ENCODE peak calls at places on chromosomes 5 and 9, in ten cellular contexts. J is PC-3; Z is naive thymus-derived CD4-positive, alpha-beta T cell; B is effector memory CD4-positive, alpha-beta T cell; F is lower lobe of right lung; C is GM23248; V is IMR-90; P is endothelial cell of umbilical vein; A is HCT116; I is cardiac muscle cell. Y is an unnamed sample.
A peak's percentile ranks its signal among the peaks of the same experiment; 100 is the strongest.

GRCh38 chr9:70131296-70131695 is 87.6 kb downstream of the MAMDC2 start:
- DNase-seq in J (no peak), Z (no peak), B (no peak), F (no peak), C (no peak), V (no peak), P (no peak), A (no peak), I (no peak), Y (no peak)

GRCh38 chr5:9462109-9462508 is 83.8 kb downstream of the SEMA5A start:
- DNase-seq in J (no peak), Z (no peak), B (no peak), F (no peak), C (no peak), V (no peak), P (no peak), A (no peak), I (no peak), Y (no peak)

GRCh38 chr5:135471726-135472125 is 19.6 kb upstream of the TIFAB start:
- DNase-seq in J (no peak), Z (no peak), B (no peak), F (no peak), C (no peak), V (no peak), P (no peak), A (no peak), I (no peak), Y (no peak)

GRCh38 chr9:11871832-11872231 is 821.4 kb upstream of the TYRP1 start:
- DNase-seq in J (no peak), Z (no peak), B (no peak), F (no peak), C (no peak), V (no peak), P (no peak), A (no peak), I (no peak), Y (no peak)

GRCh38 chr5:82911902-82912301 is 165.3 kb downstream of the TMEM167A start:
- DNase-seq in J (no peak), Z (no peak), B (no peak), F (no peak), C (peak; percentile 1), V (no peak), P (no peak), A (no peak), I (no peak), Y (no peak)

GRCh38 chr5:158492850-158493249 is 606.9 kb downstream of the EBF1 start:
- DNase-seq in J (no peak), Z (no peak), B (no peak), F (no peak), C (peak; percentile 72), V (no peak), P (no peak), A (no peak), I (peak; percentile 11), Y (no peak)

GRCh38 chr5:91103353-91104061 is 279.6 kb downstream of the ARRDC3 start:
- DNase-seq in J (no peak), Z (no peak), B (no peak), F (no peak), C (peak; percentile 84), V (peak; percentile 26), P (no peak), A (no peak), I (peak; percentile 69), Y (no peak)

GRCh38 chr5:177447066-177447610 is 524 bp downstream of the PRR7 start:
- DNase-seq in J (peak; percentile 60), Z (peak; percentile 81), B (peak; percentile 75), F (peak; percentile 67), C (peak; percentile 76), V (peak; percentile 25), P (no peak), A (no peak), I (peak; percentile 49), Y (peak; percentile 64)

GRCh38 chr5:126526493-126526892 is 68.5 kb downstream of the ALDH7A1 start:
- DNase-seq in J (no peak), Z (no peak), B (no peak), F (no peak), C (no peak), V (no peak), P (no peak), A (no peak), I (no peak), Y (no peak)

GRCh38 chr5:89418821-89419085 is 535.8 kb upstream of the MEF2C start:
- DNase-seq in J (no peak), Z (no peak), B (no peak), F (peak; percentile 14), C (no peak), V (no peak), P (no peak), A (no peak), I (no peak), Y (no peak)

GRCh38 chr9:124013263-124014211 is 2.0 kb downstream of the LHX2 start:
- DNase-seq in J (no peak), Z (no peak), B (no peak), F (no peak), C (no peak), V (no peak), P (no peak), A (no peak), I (no peak), Y (no peak)

GRCh38 chr5:116229131-116229530 is 144.3 kb downstream of the COMMD10 start:
- DNase-seq in J (no peak), Z (no peak), B (no peak), F (no peak), C (no peak), V (no peak), P (no peak), A (no peak), I (no peak), Y (no peak)

GRCh38 chr9:109254317-109254716 is 66.5 kb downstream of the EPB41L4B start:
- DNase-seq in J (peak; percentile 50), Z (no peak), B (no peak), F (no peak), C (peak; percentile 82), V (peak; percentile 86), P (no peak), A (no peak), I (peak; percentile 78), Y (no peak)

GRCh38 chr9:97645720-97646119 is 12.1 kb downstream of the NCBP1 start:
- DNase-seq in J (no peak), Z (no peak), B (no peak), F (no peak), C (no peak), V (no peak), P (no peak), A (no peak), I (no peak), Y (no peak)

GRCh38 chr9:97647996-97648395 is 14.4 kb downstream of the NCBP1 start:
- DNase-seq in J (no peak), Z (no peak), B (no peak), F (no peak), C (no peak), V (no peak), P (no peak), A (no peak), I (no peak), Y (no peak)

GRCh38 chr9:97651646-97652045 is 18.0 kb downstream of the NCBP1 start:
- DNase-seq in J (no peak), Z (no peak), B (no peak), F (no peak), C (peak; percentile 26), V (peak; percentile 16), P (peak; percentile 52), A (no peak), I (no peak), Y (peak; percentile 30)
- H3K36me3 ChIP-seq in J (peaks cover 28% of the 10 kb centered on the region), Z (peaks cover 40% of the 10 kb centered on the region), B (peaks cover 74% of the 10 kb centered on the region), F (peaks cover 100% of the 10 kb centered on the region), C (peaks cover 78% of the 10 kb centered on the region), V (peaks cover 31% of the 10 kb centered on the region), P (peaks cover 24% of the 10 kb centered on the region), A (peaks cover 62% of the 10 kb centered on the region), I (peaks cover 88% of the 10 kb centered on the region), Y (peaks cover 92% of the 10 kb centered on the region)

DNA sequence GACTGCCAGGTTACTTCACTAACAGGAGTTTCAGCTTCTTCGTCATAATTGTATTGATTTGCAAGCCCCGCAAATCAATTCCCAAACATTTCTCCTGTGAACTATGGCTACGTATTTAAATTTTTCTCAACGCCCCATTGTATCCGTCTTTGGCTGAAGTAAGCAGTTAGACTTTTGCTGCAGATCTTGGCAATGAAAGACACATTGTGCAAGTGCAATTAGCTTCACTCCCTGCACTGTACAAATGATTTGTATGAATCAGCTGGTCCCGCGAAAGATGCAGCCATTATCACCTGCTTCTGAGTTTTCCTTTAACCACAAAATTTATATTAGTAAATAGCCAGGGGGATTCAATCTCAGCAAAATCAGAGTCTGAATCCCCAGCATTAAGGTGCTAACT is 68.6 kb upstream of the SMARCA2 start:
- DNase-seq in J (no peak), Z (no peak), B (no peak), F (no peak), C (peak; percentile 12), V (no peak), P (no peak), A (no peak), I (peak; percentile 6), Y (no peak)
- H3K27ac ChIP-seq in J (no peak overlapping the region), Z (no peak overlapping the region), B (no peak overlapping the region), F (no peak overlapping the region), C (no peak overlapping the region), V (no peak overlapping the region), P (no peak overlapping the region), A (no peak overlapping the region), I (no peak overlapping the region), Y (no peak overlapping the region)

GRCh38 chr5:137118629-137119028 is 380.5 kb downstream of the SPOCK1 start:
- DNase-seq in J (no peak), Z (no peak), B (no peak), F (no peak), C (no peak), V (no peak), P (no peak), A (no peak), I (no peak), Y (no peak)
- H3K27me3 ChIP-seq in J (no peaks in the 10 kb centered on the region), Z (no peaks in the 10 kb centered on the region), B (no peaks in the 10 kb centered on the region), F (no peaks in the 10 kb centered on the region), C (no peaks in the 10 kb centered on the region), V (no peaks in the 10 kb centered on the region), P (no peaks in the 10 kb centered on the region), A (peaks cover 51% of the 10 kb centered on the region), I (no peaks in the 10 kb centered on the region), Y (no peaks in the 10 kb centered on the region)

GRCh38 chr9:115034801-115035200 is 83.2 kb downstream of the TNC start:
- DNase-seq in J (no peak), Z (no peak), B (no peak), F (no peak), C (peak; percentile 87), V (peak; percentile 90), P (no peak), A (no peak), I (peak; percentile 71), Y (no peak)

GRCh38 chr9:115035872-115036612 is 81.9 kb downstream of the TNC start:
- DNase-seq in J (no peak), Z (no peak), B (no peak), F (no peak), C (peak; percentile 84), V (peak; percentile 86), P (no peak), A (peak; percentile 32), I (peak; percentile 71), Y (no peak)

GRCh38 chr9:115033800-115034199 is 84.2 kb downstream of the TNC start:
- DNase-seq in J (no peak), Z (no peak), B (no peak), F (no peak), C (no peak), V (no peak), P (no peak), A (no peak), I (no peak), Y (no peak)

GRCh38 chr9:115030006-115030405 is 88.0 kb downstream of the TNC start:
- DNase-seq in J (no peak), Z (no peak), B (no peak), F (no peak), C (no peak), V (no peak), P (no peak), A (no peak), I (no peak), Y (no peak)

GRCh38 chr9:115032300-115032699 is 85.7 kb downstream of the TNC start:
- DNase-seq in J (no peak), Z (no peak), B (no peak), F (no peak), C (no peak), V (no peak), P (no peak), A (no peak), I (no peak), Y (no peak)
- H3K36me3 ChIP-seq in J (no peaks in the 10 kb centered on the region), Z (no peaks in the 10 kb centered on the region), B (no peaks in the 10 kb centered on the region), F (no peaks in the 10 kb centered on the region), C (peaks cover 37% of the 10 kb centered on the region), V (peaks cover 63% of the 10 kb centered on the region), P (no peaks in the 10 kb centered on the region), A (no peaks in the 10 kb centered on the region), I (no peaks in the 10 kb centered on the region), Y (no peaks in the 10 kb centered on the region)